ENCODE peak calls at places on chromosome 17, in eight cellular contexts. O is colonic mucosa, D is fibroblast of mammary gland, R is OCI-LY7, B is Caco-2, Z is BJ, J is left ventricle myocardium inferior, N is tibial artery. U is an unnamed sample.

GRCh38 chr17:82172461-82173160 is 40.0 kb downstream of the CCDC57 start:
- DNase-seq in O (no peak), D (no peak), R (no peak), B (no peak), Z (no peak), J (no peak), N (no peak), U (no peak)

GRCh38 chr17:60159479-60159866 is 9.7 kb downstream of the CA4 start:
- DNase-seq in O (no peak), D (no peak), R (no peak), B (peak), Z (no peak), J (no peak), N (no peak), U (no peak)

GRCh38 chr17:44826123-44826790 is 3.8 kb downstream of the GJC1 start:
- DNase-seq in O (no peak), D (no peak), R (no peak), B (peak), Z (no peak), J (no peak), N (no peak), U (no peak)

GRCh38 chr17:5587431-5588032 is 3.2 kb upstream of the NLRP1 start:
- DNase-seq in O (peak), D (peak), R (peak), B (no peak), Z (no peak), J (no peak), N (no peak), U (no peak)

GRCh38 chr17:82272495-82273326 is 789 bp downstream of the CSNK1D start:
- DNase-seq in O (peak), D (no peak), R (peak), B (no peak), Z (no peak), J (peak), N (peak), U (no peak)

GRCh38 chr17:5694507-5694906 is 110.2 kb upstream of the NLRP1 start:
- DNase-seq in O (no peak), D (no peak), R (no peak), B (peak), Z (no peak), J (no peak), N (no peak), U (no peak)

GRCh38 chr17:30922235-30922993 is 669 bp downstream of the ADAP2 start:
- DNase-seq in O (no peak), D (no peak), R (no peak), B (no peak), Z (no peak), J (peak), N (no peak), U (no peak)

GRCh38 chr17:63024201-63024600 is 58.2 kb downstream of the TANC2 start:
- DNase-seq in O (no peak), D (no peak), R (no peak), B (no peak), Z (no peak), J (no peak), N (no peak), U (no peak)

GRCh38 chr17:43528319-43528987 is 17.7 kb downstream of the ETV4 start:
- DNase-seq in O (no peak), D (no peak), R (no peak), B (no peak), Z (no peak), J (peak), N (no peak), U (no peak)

GRCh38 chr17:59769891-59770290 is 62.4 kb downstream of the VMP1 start:
- DNase-seq in O (no peak), D (peak), R (no peak), B (no peak), Z (no peak), J (no peak), N (no peak), U (no peak)

GRCh38 chr17:2406903-2407790 is 6.3 kb upstream of the MNT start:
- DNase-seq in O (peak), D (peak), R (no peak), B (peak), Z (peak), J (peak), N (peak), U (peak)

GRCh38 chr17:17859909-17860760 is 23.3 kb upstream of the SREBF1 start:
- DNase-seq in O (peak), D (peak), R (peak), B (peak), Z (no peak), J (peak), N (peak), U (no peak)

GRCh38 chr17:60627113-60627512 is 27.1 kb downstream of the PPM1D start:
- DNase-seq in O (no peak), D (no peak), R (no peak), B (no peak), Z (no peak), J (no peak), N (no peak), U (no peak)

GRCh38 chr17:27105636-27106035 is 188.3 kb upstream of the WSB1 start:
- DNase-seq in O (no peak), D (no peak), R (no peak), B (no peak), Z (no peak), J (no peak), N (no peak), U (no peak)

GRCh38 chr17:38958756-38959155 is 8.4 kb downstream of the FBXO47 start:
- DNase-seq in O (no peak), D (no peak), R (no peak), B (no peak), Z (peak), J (no peak), N (no peak), U (no peak)

GRCh38 chr17:72632026-72632684 is 460.3 kb downstream of the SLC39A11 start:
- DNase-seq in O (peak), D (no peak), R (no peak), B (peak), Z (no peak), J (no peak), N (no peak), U (no peak)

GRCh38 chr17:78644971-78645370 is 67.8 kb upstream of the DNAH17 start:
- DNase-seq in O (no peak), D (no peak), R (no peak), B (no peak), Z (no peak), J (no peak), N (no peak), U (no peak)

GRCh38 chr17:6153416-6153815 is 83.2 kb downstream of the WSCD1 start:
- DNase-seq in O (no peak), D (no peak), R (no peak), B (no peak), Z (no peak), J (no peak), N (no peak), U (no peak)

GRCh38 chr17:59038734-59039133 is 67.9 kb downstream of the TRIM37 start:
- DNase-seq in O (no peak), D (peak), R (no peak), B (no peak), Z (no peak), J (no peak), N (no peak), U (peak)

GRCh38 chr17:30696234-30696633 is 128.3 kb downstream of the CRLF3 start:
- DNase-seq in O (no peak), D (no peak), R (no peak), B (no peak), Z (no peak), J (no peak), N (no peak), U (no peak)

GRCh38 chr17:72592242-72592966 is 471.6 kb downstream of the SOX9 start:
- DNase-seq in O (peak), D (peak), R (no peak), B (peak), Z (no peak), J (peak), N (no peak), U (no peak)

GRCh38 chr17:39209317-39210092 is 9.4 kb downstream of the RPL19 start:
- DNase-seq in O (peak), D (peak), R (peak), B (no peak), Z (no peak), J (peak), N (peak), U (no peak)

GRCh38 chr17:79945591-79946255 is 89.9 kb downstream of the TBC1D16 start:
- DNase-seq in O (no peak), D (no peak), R (no peak), B (no peak), Z (no peak), J (peak), N (peak), U (no peak)

GRCh38 chr17:60086822-60087591 is 8.3 kb upstream of the HEATR6 start:
- DNase-seq in O (no peak), D (peak), R (no peak), B (no peak), Z (no peak), J (no peak), N (no peak), U (no peak)

GRCh38 chr17:32349854-32350661 is at the start of gene ZNF207:
- DNase-seq in O (peak), D (peak), R (peak), B (peak), Z (peak), J (peak), N (peak), U (peak)

GRCh38 chr17:32345953-32346600 is 3.9 kb upstream of the ZNF207 start:
- DNase-seq in O (no peak), D (no peak), R (no peak), B (no peak), Z (no peak), J (no peak), N (no peak), U (no peak)

GRCh38 chr17:32348483-32348800 is 1.5 kb upstream of the ZNF207 start:
- DNase-seq in O (peak), D (no peak), R (no peak), B (no peak), Z (no peak), J (no peak), N (no peak), U (no peak)

GRCh38 chr17:32350662-32351418 is 883 bp downstream of the ZNF207 start:
- DNase-seq in O (peak), D (peak), R (peak), B (peak), Z (no peak), J (no peak), N (peak), U (no peak)

DNA sequence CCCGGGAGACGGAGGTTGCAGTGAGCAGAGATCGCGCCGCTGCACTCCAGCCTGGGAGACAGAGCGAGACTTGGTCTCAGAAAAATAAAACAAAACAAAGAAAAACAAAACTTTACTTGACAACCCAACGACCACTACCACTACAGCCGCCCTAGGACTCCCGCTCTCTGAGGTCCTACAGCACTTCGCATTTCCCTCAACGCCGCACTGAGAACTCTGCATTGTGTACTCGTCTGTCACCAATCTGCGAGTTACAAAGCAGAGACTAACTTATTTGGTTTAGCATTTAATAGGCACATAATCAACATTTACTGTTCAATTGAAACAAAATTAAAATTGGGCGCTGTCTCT is 479 bp upstream of the ZNF207 start:
- DNase-seq in O (peak), D (peak), R (no peak), B (no peak), Z (no peak), J (no peak), N (no peak), U (no peak)
- TF ChIP-seq CTCF in O (no peak), D (no peak), R (no peak), B (no peak), Z (no peak), J (no peak), N (no peak), U (no peak)

GRCh38 chr17:81095608-81095888 is 60.6 kb downstream of the BAIAP2 start:
- DNase-seq in O (no peak), D (no peak), R (no peak), B (no peak), Z (no peak), J (no peak), N (no peak), U (no peak)

GRCh38 chr17:81096741-81097133 is 61.8 kb downstream of the BAIAP2 start:
- DNase-seq in O (no peak), D (peak), R (no peak), B (no peak), Z (no peak), J (no peak), N (no peak), U (no peak)

GRCh38 chr17:81099888-81100287 is 64.9 kb downstream of the BAIAP2 start:
- DNase-seq in O (no peak), D (no peak), R (no peak), B (no peak), Z (no peak), J (no peak), N (no peak), U (no peak)

GRCh38 chr17:81097134-81097942 is 62.4 kb downstream of the BAIAP2 start:
- DNase-seq in O (peak), D (peak), R (no peak), B (no peak), Z (peak), J (peak), N (peak), U (peak)

DNA sequence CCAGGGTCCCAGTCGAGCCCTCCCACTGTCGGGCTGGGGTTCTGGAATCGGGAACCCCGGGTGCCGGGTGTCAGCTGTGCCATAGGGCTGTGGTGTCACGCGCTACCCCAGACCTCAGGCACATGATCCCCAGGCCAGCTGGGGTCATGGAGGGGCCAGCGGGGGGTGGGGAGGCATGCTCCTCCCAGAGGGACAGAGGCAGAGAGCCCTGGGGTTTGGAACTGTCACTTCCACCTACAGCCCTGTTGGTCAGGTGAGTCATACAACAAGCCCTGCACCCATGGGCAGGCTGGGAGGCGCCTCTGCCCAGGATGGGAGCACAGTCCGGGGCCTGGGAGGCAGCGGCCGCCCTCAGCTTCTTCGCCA is 63.0 kb downstream of the BAIAP2 start:
- DNase-seq in O (peak), D (peak), R (no peak), B (no peak), Z (no peak), J (peak), N (peak), U (peak)
- H3K4me3 ChIP-seq in O (no peak), D (peak), R (no peak), B (no peak), Z (no peak), J (peak), N (no peak), U (peak)

GRCh38 chr17:29571883-29572681 is 3.6 kb downstream of the TP53I13 start:
- DNase-seq in O (peak), D (no peak), R (no peak), B (peak), Z (no peak), J (peak), N (no peak), U (no peak)

GRCh38 chr17:29573871-29574731 is 5.6 kb downstream of the TP53I13 start:
- DNase-seq in O (peak), D (no peak), R (no peak), B (no peak), Z (no peak), J (peak), N (peak), U (no peak)

GRCh38 chr17:29571486-29571882 is 3.0 kb downstream of the TP53I13 start:
- DNase-seq in O (peak), D (no peak), R (no peak), B (peak), Z (no peak), J (no peak), N (no peak), U (no peak)

GRCh38 chr17:29573558-29573870 is 5.0 kb downstream of the TP53I13 start:
- DNase-seq in O (no peak), D (no peak), R (no peak), B (no peak), Z (no peak), J (peak), N (no peak), U (no peak)

GRCh38 chr17:29572691-29573557 is 4.4 kb downstream of the TP53I13 start:
- DNase-seq in O (peak), D (peak), R (peak), B (no peak), Z (no peak), J (peak), N (no peak), U (no peak)
- TF ChIP-seq CTCF in O (peak), D (peak), R (peak), B (no peak), Z (peak), J (peak), N (peak), U (peak)

GRCh38 chr17:74449306-74449705 is 17.1 kb upstream of the CD300A start:
- DNase-seq in O (no peak), D (no peak), R (no peak), B (no peak), Z (no peak), J (no peak), N (no peak), U (no peak)

GRCh38 chr17:74448774-74449173 is 16.9 kb downstream of the GPRC5C start:
- DNase-seq in O (no peak), D (no peak), R (no peak), B (no peak), Z (no peak), J (no peak), N (no peak), U (no peak)

GRCh38 chr17:74449773-74450172 is 16.7 kb upstream of the CD300A start:
- DNase-seq in O (no peak), D (no peak), R (no peak), B (no peak), Z (no peak), J (no peak), N (no peak), U (no peak)

GRCh38 chr17:74446551-74447500 is 14.9 kb downstream of the GPRC5C start:
- DNase-seq in O (no peak), D (peak), R (no peak), B (no peak), Z (no peak), J (peak), N (peak), U (no peak)

GRCh38 chr17:74447628-74448159 is 15.8 kb downstream of the GPRC5C start:
- DNase-seq in O (no peak), D (no peak), R (no peak), B (no peak), Z (no peak), J (no peak), N (no peak), U (no peak)
- H3K4me3 ChIP-seq in O (no peak), D (no peak), R (no peak), B (no peak), Z (no peak), J (no peak), N (no peak), U (no peak)

GRCh38 chr17:305090-305976 is 47.3 kb downstream of the RPH3AL start:
- DNase-seq in O (peak), D (no peak), R (no peak), B (no peak), Z (no peak), J (no peak), N (no peak), U (no peak)

GRCh38 chr17:303161-303560 is 49.4 kb downstream of the RPH3AL start:
- DNase-seq in O (no peak), D (no peak), R (no peak), B (no peak), Z (no peak), J (no peak), N (no peak), U (no peak)

GRCh38 chr17:302300-302698 is 50.3 kb downstream of the RPH3AL start:
- DNase-seq in O (peak), D (no peak), R (no peak), B (no peak), Z (no peak), J (no peak), N (no peak), U (no peak)

GRCh38 chr17:306116-306515 is 46.5 kb downstream of the RPH3AL start:
- DNase-seq in O (no peak), D (no peak), R (no peak), B (no peak), Z (no peak), J (no peak), N (no peak), U (no peak)

DNA sequence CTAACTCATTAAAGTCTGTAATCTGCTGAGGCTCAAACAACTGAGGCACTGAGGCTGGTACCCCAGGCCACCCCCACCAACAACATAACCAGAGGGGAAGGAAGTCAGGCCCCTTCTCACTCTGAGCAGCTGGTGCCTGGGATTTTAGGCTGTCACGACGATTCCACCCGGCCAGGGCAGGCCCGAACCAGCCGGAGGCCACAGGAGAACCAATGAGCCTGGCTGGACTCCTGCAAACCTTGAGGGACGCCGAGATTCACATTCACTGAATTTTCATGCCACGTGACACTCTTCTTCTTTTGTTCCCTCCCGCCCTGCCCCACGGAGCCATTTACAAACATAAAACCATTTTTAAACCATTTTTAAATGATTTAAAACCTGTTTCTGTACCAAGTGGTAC is 48.1 kb downstream of the RPH3AL start:
- DNase-seq in O (no peak), D (no peak), R (no peak), B (no peak), Z (no peak), J (no peak), N (no peak), U (no peak)
- TF ChIP-seq CTCF in O (no peak), D (no peak), R (no peak), B (no peak), Z (no peak), J (no peak), N (no peak), U (no peak)

GRCh38 chr17:58002973-58003372 is 4.1 kb downstream of the SRSF1 start:
- DNase-seq in O (no peak), D (no peak), R (no peak), B (no peak), Z (no peak), J (no peak), N (no peak), U (no peak)
- H3K4me3 ChIP-seq in O (no peak), D (no peak), R (peak), B (no peak), Z (no peak), J (no peak), N (no peak), U (no peak)

GRCh38 chr17:74307984-74308773 is 17.8 kb upstream of the KIF19 start:
- DNase-seq in O (no peak), D (no peak), R (no peak), B (no peak), Z (no peak), J (peak), N (no peak), U (no peak)
- TF ChIP-seq CTCF in O (no peak), D (no peak), R (no peak), B (no peak), Z (no peak), J (no peak), N (no peak), U (no peak)

GRCh38 chr17:7263801-7264078 is 1.5 kb upstream of the CLDN7 start:
- DNase-seq in O (peak), D (no peak), R (no peak), B (no peak), Z (no peak), J (no peak), N (no peak), U (no peak)
- H3K4me3 ChIP-seq in O (peak), D (no peak), R (peak), B (peak), Z (no peak), J (peak), N (no peak), U (no peak)